ENCODE peak calls at places on chromosome 19, in four cellular contexts. B is suprapubic skin, J is stomach, I is upper lobe of left lung. L is an unnamed sample.

GRCh38 chr19:34475026-34475974 is 6.3 kb upstream of the WTIP start:
- DNase-seq in B (peak; percentile 32), I (no peak), J (no peak), L (no peak)

GRCh38 chr19:42397315-42398166 is 7.4 kb upstream of the CNFN start:
- DNase-seq in J (no peak), I (no peak), B (no peak), L (no peak)

GRCh38 chr19:2426661-2427322 is 594 bp downstream of the TIMM13 start:
- DNase-seq in J (peak; percentile 41), I (peak; percentile 37), B (no peak), L (peak; percentile 79)

GRCh38 chr19:41322451-41322850 is 12.5 kb downstream of the CCDC97 start:
- DNase-seq in I (no peak), J (no peak), B (no peak), L (no peak)

GRCh38 chr19:42281175-42282035 is 12.4 kb downstream of the CIC start:
- DNase-seq in B (peak; percentile 89), I (no peak), J (no peak), L (peak; percentile 85)

GRCh38 chr19:14979498-14980255 is at the start of gene SLC1A6:
- DNase-seq in I (no peak), J (no peak), B (no peak), L (no peak)

GRCh38 chr19:34639491-34640085 is 37.4 kb downstream of the SCGB2B2 start:
- DNase-seq in J (peak; percentile 60), B (no peak), I (peak; percentile 54), L (no peak)

GRCh38 chr19:3120611-3121231 is 15.1 kb upstream of the GNA15 start:
- DNase-seq in I (no peak), B (no peak), J (no peak), L (no peak)

GRCh38 chr19:50341091-50341564 is 12.0 kb upstream of the KCNC3 start:
- DNase-seq in B (no peak), I (no peak), J (no peak), L (no peak)

GRCh38 chr19:1019980-1020867 is 699 bp downstream of the TMEM259 start:
- DNase-seq in I (no peak), B (no peak), J (no peak), L (peak; percentile 81)

GRCh38 chr19:16435238-16435911 is 36.4 kb downstream of the EPS15L1 start:
- DNase-seq in I (no peak), J (no peak), B (no peak), L (peak; percentile 94)

GRCh38 chr19:30091456-30091855 is 149.4 kb downstream of the URI1 start:
- DNase-seq in I (no peak), B (no peak), J (no peak), L (no peak)

GRCh38 chr19:17259118-17259780 is 5.3 kb downstream of the USHBP1 start:
- DNase-seq in I (no peak), B (no peak), J (no peak), L (no peak)

GRCh38 chr19:55585658-55586339 is 5.2 kb upstream of the ZNF579 start:
- DNase-seq in I (peak; percentile 89), B (no peak), J (peak; percentile 76), L (peak; percentile 89)

GRCh38 chr19:22526661-22527272 is 104.6 kb upstream of the ZNF98 start:
- DNase-seq in J (no peak), B (no peak), I (no peak), L (no peak)

GRCh38 chr19:33438016-33438671 is 64.6 kb downstream of the CEBPG start:
- DNase-seq in J (no peak), B (no peak), I (no peak), L (peak; percentile 66)

GRCh38 chr19:4693471-4694121 is 23.5 kb upstream of the MYDGF start:
- DNase-seq in I (no peak), J (no peak), B (no peak), L (no peak)

GRCh38 chr19:5128251-5128931 is 159.5 kb downstream of the KDM4B start:
- DNase-seq in J (peak; percentile 71), B (no peak), I (no peak), L (peak; percentile 85)

GRCh38 chr19:10379880-10380310 is 477 bp downstream of the TYK2 start:
- DNase-seq in I (no peak), B (no peak), J (no peak), L (no peak)

GRCh38 chr19:11684987-11685675 is 53.6 kb downstream of the ZNF823 start:
- DNase-seq in B (no peak), I (no peak), J (no peak), L (no peak)

GRCh38 chr19:35089554-35089953 is 26.1 kb upstream of the FXYD3 start:
- DNase-seq in J (no peak), I (no peak), B (no peak), L (no peak)

GRCh38 chr19:33242911-33243310 is 17.3 kb upstream of the SLC7A10 start:
- DNase-seq in I (no peak), J (no peak), B (no peak), L (no peak)

GRCh38 chr19:46913198-46913851 is 52.5 kb downstream of the ARHGAP35 start:
- DNase-seq in B (no peak), J (no peak), I (no peak), L (no peak)

GRCh38 chr19:21130097-21130775 is 11.6 kb upstream of the ZNF431 start:
- DNase-seq in J (no peak), B (no peak), I (peak; percentile 63), L (no peak)

GRCh38 chr19:661427-662196 is 1.4 kb downstream of the RNF126 start:
- DNase-seq in B (no peak), I (peak; percentile 51), J (peak; percentile 60), L (peak; percentile 71)

GRCh38 chr19:8515317-8515716 is 1.4 kb upstream of the ZNF414 start:
- DNase-seq in B (no peak), J (no peak), I (peak; percentile 46), L (no peak)

GRCh38 chr19:41591951-41592562 is 16.1 kb downstream of the CEACAM21 start:
- DNase-seq in B (no peak), I (no peak), J (no peak), L (no peak)

GRCh38 chr19:39590265-39590664 is 12.1 kb upstream of the LGALS13 start:
- DNase-seq in B (no peak), I (no peak), J (no peak), L (no peak)

GRCh38 chr19:46413262-46414031 is at the start of gene CCDC8:
- DNase-seq in I (peak; percentile 80), J (no peak), B (no peak), L (peak; percentile 95)

GRCh38 chr19:32407004-32407992 is 1.7 kb downstream of the DPY19L3 start:
- DNase-seq in I (peak; percentile 66), B (no peak), J (peak; percentile 68), L (peak; percentile 74)

GRCh38 chr19:44142014-44142523 is 715 bp downstream of the ZNF234 start:
- DNase-seq in I (no peak), J (no peak), B (no peak), L (no peak)

GRCh38 chr19:6586726-6587092 is 4.2 kb downstream of the CD70 start:
- DNase-seq in B (no peak), J (no peak), I (no peak), L (no peak)
- H3K4me1 ChIP-seq in B (peaks cover 43% of the 10 kb centered on the region), J (peaks cover 43% of the 10 kb centered on the region), I (peaks cover 27% of the 10 kb centered on the region), L (no peaks in the 10 kb centered on the region)

DNA sequence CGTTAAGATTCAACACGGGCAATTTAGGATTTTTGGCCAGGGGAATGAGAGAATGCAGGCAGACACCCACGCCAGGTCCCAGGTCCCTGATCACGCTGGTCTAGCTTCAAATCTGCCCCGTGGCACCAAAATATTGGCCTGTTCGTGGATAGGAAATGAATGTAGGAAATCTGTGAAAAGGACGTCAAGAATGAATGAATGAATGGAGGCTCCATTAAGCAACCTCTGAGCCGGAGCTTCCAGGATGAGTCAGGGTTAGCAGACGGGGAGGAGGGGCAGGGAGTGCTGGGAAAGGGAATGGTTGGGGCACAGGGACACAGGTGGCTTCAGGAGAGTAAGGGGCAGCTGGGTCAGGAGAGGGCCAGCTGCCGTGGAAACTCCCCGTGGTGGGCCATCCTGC is 4.2 kb downstream of the SULT2B1 start:
- DNase-seq in B (no peak), J (no peak), I (no peak), L (no peak)
- TF ChIP-seq POLR2AphosphoS5 in B (no peak), J (no peak), I (no peak), L (no peak)

GRCh38 chr19:12791345-12792047 is at the start of gene JUNB:
- DNase-seq in J (peak; percentile 99), I (peak; percentile 97), B (peak; percentile 99), L (peak; percentile 99)
- TF ChIP-seq POLR2A in J (peak; percentile 100), I (peak; percentile 100), B (peak; percentile 100), L (peak; percentile 100)

GRCh38 chr19:53554804-53555203 is 16.9 kb downstream of the ZNF331 start:
- DNase-seq in J (no peak), B (no peak), I (no peak), L (no peak)
- H3K4me1 ChIP-seq in J (peaks cover 8% of the 10 kb centered on the region), B (peaks cover 8% of the 10 kb centered on the region), I (no peaks in the 10 kb centered on the region), L (peaks cover 4% of the 10 kb centered on the region)

L was measured in sigmoid colon.